ENCODE peak calls at places on chromosome 3, in ten cellular contexts. V is H54; J is hippocampal formation; Q is foreskin fibroblast; N is NCI-H345; G is ELR; E is activated T-cell treated with anti-CD3 and anti-CD28 coated beads for 48 hours; H is stimulated activated CD4-positive, alpha-beta T cell treated with anti-CD3 and anti-CD28 coated beads, Interleukin-2, amount 100 ng/mL, for 24 hours; B is K562; R is central memory CD4-positive, alpha-beta T cell. M is an unnamed sample.

GRCh38 chr3:24048843-24049242 is 103.8 kb downstream of the NR1D2 start:
- DNase-seq in V (no peak), J (no peak), Q (peak; percentile 84), N (no peak), G (no peak), E (no peak), H (no peak), B (no peak), R (no peak), M (no peak)

GRCh38 chr3:142210608-142211007 is 14.8 kb downstream of the GK5 start:
- DNase-seq in V (no peak), J (no peak), Q (peak; percentile 33), N (no peak), G (no peak), E (no peak), H (no peak), B (no peak), R (no peak), M (no peak)

GRCh38 chr3:195904364-195904763 is 4.0 kb downstream of the TNK2 start:
- DNase-seq in V (no peak), J (no peak), Q (no peak), N (no peak), G (no peak), E (no peak), H (no peak), B (no peak), R (no peak), M (no peak)

GRCh38 chr3:181623924-181624694 is 87.6 kb upstream of the SOX2 start:
- DNase-seq in V (no peak), J (no peak), Q (no peak), N (peak; percentile 69), G (peak; percentile 21), E (no peak), H (no peak), B (no peak), R (no peak), M (peak; percentile 59)

GRCh38 chr3:57065588-57065987 is 5.1 kb downstream of the SPATA12 start:
- DNase-seq in V (no peak), J (no peak), Q (no peak), N (no peak), G (peak; percentile 16), E (no peak), H (no peak), B (no peak), R (no peak), M (no peak)

GRCh38 chr3:141370065-141370533 is 1.8 kb downstream of the ZBTB38 start:
- DNase-seq in V (no peak), J (peak; percentile 81), Q (peak; percentile 82), N (no peak), G (peak; percentile 82), E (peak; percentile 23), H (peak; percentile 30), B (peak; percentile 82), R (peak; percentile 83), M (peak; percentile 70)

GRCh38 chr3:73813291-73813977 is 188.7 kb upstream of the PDZRN3 start:
- DNase-seq in V (no peak), J (no peak), Q (peak; percentile 18), N (peak; percentile 44), G (no peak), E (no peak), H (no peak), B (no peak), R (no peak), M (no peak)

GRCh38 chr3:135490219-135490618 is 475.3 kb upstream of the PPP2R3A start:
- DNase-seq in V (no peak), J (no peak), Q (no peak), N (no peak), G (no peak), E (no peak), H (no peak), B (no peak), R (no peak), M (no peak)

GRCh38 chr3:128201158-128201755 is 48.0 kb downstream of the EEFSEC start:
- DNase-seq in V (no peak), J (no peak), Q (no peak), N (no peak), G (peak; percentile 39), E (no peak), H (no peak), B (no peak), R (no peak), M (no peak)

GRCh38 chr3:123119802-123120201 is 53.0 kb downstream of the PDIA5 start:
- DNase-seq in V (no peak), J (no peak), Q (no peak), N (no peak), G (no peak), E (no peak), H (no peak), B (no peak), R (no peak), M (no peak)

GRCh38 chr3:127853681-127854080 is 31.4 kb upstream of the MGLL start:
- DNase-seq in V (no peak), J (no peak), Q (no peak), N (no peak), G (no peak), E (no peak), H (no peak), B (peak; percentile 11), R (no peak), M (no peak)

GRCh38 chr3:46675843-46676567 is 17.5 kb downstream of the ALS2CL start:
- DNase-seq in V (peak; percentile 65), J (no peak), Q (peak; percentile 62), N (no peak), G (peak; percentile 47), E (no peak), H (no peak), B (no peak), R (no peak), M (no peak)

GRCh38 chr3:183122257-183122932 is 23.1 kb upstream of the MCCC1 start:
- DNase-seq in V (peak; percentile 40), J (peak; percentile 70), Q (peak; percentile 79), N (peak; percentile 67), G (peak; percentile 73), E (no peak), H (no peak), B (peak; percentile 55), R (peak; percentile 39), M (peak; percentile 65)

GRCh38 chr3:170809021-170809974 is 60.7 kb downstream of the RPL22L1 start:
- DNase-seq in V (no peak), J (peak; percentile 84), Q (peak; percentile 88), N (peak; percentile 53), G (peak; percentile 94), E (no peak), H (no peak), B (peak; percentile 58), R (no peak), M (peak; percentile 75)

GRCh38 chr3:47370887-47371697 is 9.7 kb upstream of the PTPN23 start:
- DNase-seq in V (no peak), J (no peak), Q (peak; percentile 35), N (no peak), G (peak; percentile 31), E (no peak), H (peak; percentile 49), B (peak; percentile 83), R (peak; percentile 6), M (no peak)

GRCh38 chr3:68089572-68089991 is 435.2 kb upstream of the SUCLG2 start:
- DNase-seq in V (no peak), J (no peak), Q (no peak), N (no peak), G (no peak), E (no peak), H (no peak), B (no peak), R (no peak), M (no peak)

M was measured in NCI-H774.